ENCODE peak calls at places on chromosome 9, in four cellular contexts. X, S, R and K are unnamed samples.
A peak's percentile ranks its signal among the peaks of the same experiment; 100 is the strongest.

GRCh38 chr9:92986175-92987110 is 39.1 kb downstream of the FGD3 start:
- DNase-seq in R (no peak), X (no peak), S (peak; percentile 28), K (peak; percentile 40)

GRCh38 chr9:137519553-137519952 is 30.6 kb downstream of the PNPLA7 start:
- DNase-seq in X (no peak), S (no peak), R (no peak), K (no peak)

GRCh38 chr9:22008662-22009562 is at the start of gene CDKN2B:
- DNase-seq in R (peak; percentile 96), S (peak; percentile 98), X (peak; percentile 97), K (peak; percentile 85)

GRCh38 chr9:76510041-76510440 is 51.1 kb downstream of the GCNT1 start:
- DNase-seq in R (no peak), S (peak; percentile 58), X (no peak), K (no peak)

GRCh38 chr9:97990259-97990658 is 7.1 kb downstream of the ANP32B start:
- DNase-seq in X (no peak), S (peak; percentile 84), R (no peak), K (no peak)

GRCh38 chr9:122056484-122056883 is 36.6 kb downstream of the TTLL11 start:
- DNase-seq in R (no peak), S (peak; percentile 37), X (no peak), K (no peak)

GRCh38 chr9:133657120-133657661 is 21.0 kb downstream of the DBH start:
- DNase-seq in S (peak; percentile 30), R (no peak), X (no peak), K (no peak)

GRCh38 chr9:88820055-88820454 is 171.2 kb upstream of the S1PR3 start:
- DNase-seq in X (no peak), R (no peak), S (no peak), K (no peak)

GRCh38 chr9:123716339-123716738 is 213.6 kb downstream of the DENND1A start:
- DNase-seq in R (no peak), X (no peak), S (no peak), K (no peak)

GRCh38 chr9:128370367-128370751 is 815 bp upstream of the URM1 start:
- DNase-seq in S (no peak), X (no peak), R (no peak), K (no peak)

GRCh38 chr9:86350006-86350755 is 4.0 kb downstream of the TUT7 start:
- DNase-seq in S (no peak), R (no peak), X (no peak), K (no peak)
- H3K4me3 ChIP-seq in S (peak overlapping the region; percentile 12), R (no peak overlapping the region), X (peak overlapping the region; percentile 16), K (peak overlapping the region; percentile 99)

GRCh38 chr9:96342553-96343245 is 40.7 kb upstream of the HSD17B3 start:
- DNase-seq in X (no peak), S (no peak), R (no peak), K (no peak)
- H3K4me1 ChIP-seq in X (peaks cover 20% of the 10 kb centered on the region), S (peaks cover 24% of the 10 kb centered on the region), R (peaks cover 5% of the 10 kb centered on the region), K (no peaks in the 10 kb centered on the region)

GRCh38 chr9:35407846-35408245 is 82.1 kb upstream of the RUSC2 start:
- DNase-seq in S (no peak), R (no peak), X (no peak), K (no peak)

GRCh38 chr9:35401011-35401410 is 88.9 kb upstream of the RUSC2 start:
- DNase-seq in R (peak; percentile 21), X (no peak), S (no peak), K (no peak)

GRCh38 chr9:35406183-35406959 is 83.5 kb upstream of the RUSC2 start:
- DNase-seq in X (no peak), R (peak; percentile 41), S (peak; percentile 17), K (peak; percentile 2)
- H3K4me3 ChIP-seq in X (no peak overlapping the region), R (no peak overlapping the region), S (no peak overlapping the region), K (no peak overlapping the region)

GRCh38 chr9:112844771-112845542 is 45.7 kb downstream of the SLC46A2 start:
- DNase-seq in S (peak; percentile 78), R (peak; percentile 83), X (peak; percentile 83), K (peak; percentile 68)
- H3K4me1 ChIP-seq in S (peaks cover 28% of the 10 kb centered on the region), R (no peaks in the 10 kb centered on the region), X (no peaks in the 10 kb centered on the region), K (peaks cover 4% of the 10 kb centered on the region)

GRCh38 chr9:38391278-38392118 is 1.0 kb upstream of the ALDH1B1 start:
- DNase-seq in X (peak; percentile 56), S (no peak), R (no peak), K (no peak)
- H3K4me3 ChIP-seq in X (peak overlapping the region; percentile 77), S (peak overlapping the region; percentile 86), R (no peak overlapping the region), K (peak overlapping the region; percentile 73)

GRCh38 chr9:5569357-5569756 is 59.0 kb downstream of the PDCD1LG2 start:
- DNase-seq in S (peak; percentile 49), X (no peak), R (no peak), K (no peak)

GRCh38 chr9:5568868-5569267 is 58.5 kb downstream of the PDCD1LG2 start:
- DNase-seq in R (no peak), X (no peak), S (no peak), K (no peak)

GRCh38 chr9:5569891-5570290 is 59.0 kb upstream of the RIC1 start:
- DNase-seq in R (no peak), X (no peak), S (no peak), K (no peak)

GRCh38 chr9:5574097-5574496 is 54.8 kb upstream of the RIC1 start:
- DNase-seq in X (no peak), R (no peak), S (no peak), K (no peak)

GRCh38 chr9:5571629-5572232 is 57.2 kb upstream of the RIC1 start:
- DNase-seq in S (no peak), X (no peak), R (no peak), K (no peak)
- H3K4me1 ChIP-seq in S (no peaks in the 10 kb centered on the region), X (no peaks in the 10 kb centered on the region), R (no peaks in the 10 kb centered on the region), K (peaks cover 13% of the 10 kb centered on the region)

GRCh38 chr9:126363250-126363649 is 36.6 kb downstream of the MVB12B start:
- DNase-seq in S (no peak), X (no peak), R (no peak), K (no peak)
- H3K4me3 ChIP-seq in S (no peak overlapping the region), X (no peak overlapping the region), R (no peak overlapping the region), K (no peak overlapping the region)

GRCh38 chr9:131257266-131258025 is 18.9 kb downstream of the FAM78A start:
- DNase-seq in R (no peak), S (no peak), X (no peak), K (no peak)
- H3K4me1 ChIP-seq in R (peaks cover 5% of the 10 kb centered on the region), S (peaks cover 10% of the 10 kb centered on the region), X (no peaks in the 10 kb centered on the region), K (peaks cover 90% of the 10 kb centered on the region)